ENCODE peak calls at places on chromosomes 12 and 14, in four cellular contexts. G is trophoblast cell; Z is CD8-positive, alpha-beta T cell; E is heart right ventricle. D is an unnamed sample.

GRCh38 chr12:109759076-109759420 is 45.4 kb downstream of the FAM222A start:
- DNase-seq in G (no peak), Z (no peak), E (no peak), D (no peak)

GRCh38 chr12:3770891-3771290 is 18.0 kb upstream of the CRACR2A start:
- DNase-seq in G (no peak), Z (no peak), E (no peak), D (peak; percentile 39)

GRCh38 chr12:84764006-84764405 is 148.6 kb downstream of the SLC6A15 start:
- DNase-seq in G (no peak), Z (no peak), E (no peak), D (no peak)

GRCh38 chr14:50434530-50434929 is 37.8 kb upstream of the CDKL1 start:
- DNase-seq in G (no peak), Z (no peak), E (no peak), D (no peak)

GRCh38 chr14:33847066-33847465 is 103.8 kb downstream of the EGLN3 start:
- DNase-seq in G (no peak), Z (no peak), E (no peak), D (no peak)

GRCh38 chr14:83706555-83706954 is 1823.4 kb upstream of the FLRT2 start:
- DNase-seq in G (no peak), Z (no peak), E (no peak), D (no peak)

GRCh38 chr14:43168374-43168925 is 1338.6 kb downstream of the FSCB start:
- DNase-seq in G (no peak), Z (no peak), E (no peak), D (no peak)

GRCh38 chr12:94134226-94134795 is 14.1 kb upstream of the PLXNC1 start:
- DNase-seq in G (peak; percentile 19), Z (no peak), E (no peak), D (peak; percentile 38)

GRCh38 chr14:96501383-96501745 is 818 bp upstream of the PAPOLA start:
- DNase-seq in G (no peak), Z (no peak), E (no peak), D (no peak)
- H3K4me1 ChIP-seq in G (peaks cover 9% of the 10 kb centered on the region), Z (peaks cover 40% of the 10 kb centered on the region), E (peaks cover 43% of the 10 kb centered on the region), D (peaks cover 16% of the 10 kb centered on the region)

GRCh38 chr14:100093322-100093721 is 28.1 kb downstream of the EVL start:
- DNase-seq in G (no peak), Z (no peak), E (no peak), D (no peak)

GRCh38 chr14:100092832-100093231 is 27.6 kb downstream of the EVL start:
- DNase-seq in G (no peak), Z (no peak), E (no peak), D (no peak)

GRCh38 chr14:100098171-100098570 is 32.9 kb downstream of the EVL start:
- DNase-seq in G (no peak), Z (no peak), E (no peak), D (no peak)

GRCh38 chr14:100100032-100100405 is 34.8 kb downstream of the EVL start:
- DNase-seq in G (peak; percentile 51), Z (no peak), E (no peak), D (no peak)

GRCh38 chr14:100096656-100097055 is 31.4 kb downstream of the EVL start:
- DNase-seq in G (no peak), Z (no peak), E (no peak), D (no peak)
- H3K4me1 ChIP-seq in G (peaks cover 5% of the 10 kb centered on the region), Z (peaks cover 98% of the 10 kb centered on the region), E (peaks cover 11% of the 10 kb centered on the region), D (peaks cover 24% of the 10 kb centered on the region)

DNA sequence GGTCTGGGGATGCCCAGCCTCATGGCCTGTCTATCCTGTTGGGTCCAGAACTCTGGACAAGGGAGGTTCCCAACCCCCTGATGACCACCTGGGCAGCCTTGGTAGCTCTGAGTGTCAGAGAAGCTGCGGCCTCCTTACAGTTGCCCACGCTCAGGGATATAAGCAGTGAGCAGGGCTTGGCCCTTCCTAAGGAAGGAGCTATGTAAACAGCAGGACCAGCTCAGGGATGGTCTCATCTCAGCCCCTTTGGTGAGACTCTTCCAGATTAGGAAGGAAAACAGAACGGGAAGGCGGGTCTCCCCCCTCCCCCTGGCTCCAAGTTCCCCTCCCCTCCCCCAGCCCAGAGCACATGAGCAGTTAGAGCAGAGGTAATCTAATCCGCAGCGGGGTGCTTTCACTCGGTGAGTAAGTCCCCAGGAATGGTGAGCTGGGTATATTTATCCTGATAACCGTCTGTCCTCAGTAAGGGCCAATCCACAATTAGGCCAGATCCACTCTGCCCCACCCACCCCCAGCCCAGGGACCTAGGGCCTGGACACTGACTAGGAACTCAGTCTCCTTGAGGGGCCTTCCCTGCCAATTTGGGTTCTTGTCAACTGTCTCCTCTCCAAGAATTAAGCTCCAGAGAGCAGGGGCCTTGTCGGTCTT is 29.5 kb upstream of the RPLP0 start:
- DNase-seq in G (peak; percentile 83), Z (no peak), E (peak; percentile 64), D (peak; percentile 91)
- H3K4me1 ChIP-seq in G (peaks cover 75% of the 10 kb centered on the region), Z (peaks cover 84% of the 10 kb centered on the region), E (peaks cover 100% of the 10 kb centered on the region), D (peaks cover 73% of the 10 kb centered on the region)

DNA sequence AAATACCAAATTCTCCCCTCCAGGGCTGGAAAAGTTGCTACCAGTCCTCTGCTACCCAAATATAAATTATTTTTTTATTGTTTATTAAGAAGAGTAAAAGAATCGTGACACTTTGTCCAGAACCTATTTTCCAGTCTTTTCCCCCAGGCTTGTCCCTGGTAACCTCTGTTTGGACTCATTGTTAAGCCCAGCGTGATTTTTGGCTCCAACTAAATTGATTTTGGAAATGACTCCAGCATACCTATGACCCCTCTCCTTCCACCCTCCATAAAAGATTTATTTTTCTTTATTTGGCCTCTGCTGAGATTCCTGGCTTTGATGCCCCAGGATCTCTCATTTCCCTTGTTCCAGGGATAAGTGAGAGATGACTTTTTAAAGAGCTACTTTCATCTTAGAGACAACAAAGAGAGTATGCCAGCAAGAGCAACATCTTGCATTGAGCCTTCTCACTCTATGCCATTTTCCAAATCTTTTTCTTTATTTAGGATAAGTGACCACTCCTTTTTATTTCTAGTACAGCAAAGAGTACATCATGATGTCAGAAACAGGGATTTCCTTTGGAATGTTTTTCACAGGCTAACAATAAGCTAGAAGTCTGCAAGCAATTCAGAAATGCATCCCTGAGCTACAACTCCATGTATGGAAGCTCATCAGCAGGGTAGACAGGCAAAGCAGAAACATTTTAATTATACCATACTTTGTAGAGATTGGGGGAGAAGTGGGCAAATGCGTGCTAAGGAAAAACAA is 75.8 kb downstream of the DAD1 start:
- DNase-seq in G (no peak), Z (no peak), E (no peak), D (no peak)
- H3K4me1 ChIP-seq in G (peaks cover 8% of the 10 kb centered on the region), Z (peaks cover 95% of the 10 kb centered on the region), E (peaks cover 72% of the 10 kb centered on the region), D (no peaks in the 10 kb centered on the region)

GRCh38 chr12:26120561-26121274 is 4.1 kb downstream of the BHLHE41 start:
- DNase-seq in G (no peak), Z (no peak), E (no peak), D (no peak)

GRCh38 chr12:26122681-26123481 is 2.0 kb downstream of the BHLHE41 start:
- DNase-seq in G (no peak), Z (no peak), E (peak; percentile 50), D (peak; percentile 61)

GRCh38 chr12:26121841-26122680 is 2.8 kb downstream of the BHLHE41 start:
- DNase-seq in G (no peak), Z (no peak), E (peak; percentile 43), D (no peak)

GRCh38 chr12:26119391-26119981 is 5.4 kb downstream of the BHLHE41 start:
- DNase-seq in G (peak; percentile 41), Z (no peak), E (no peak), D (peak; percentile 52)

GRCh38 chr12:26121323-26121740 is 3.5 kb downstream of the BHLHE41 start:
- DNase-seq in G (no peak), Z (no peak), E (no peak), D (no peak)
- H3K4me1 ChIP-seq in G (peaks cover 12% of the 10 kb centered on the region), Z (peaks cover 33% of the 10 kb centered on the region), E (peaks cover 38% of the 10 kb centered on the region), D (peaks cover 52% of the 10 kb centered on the region)

DNA sequence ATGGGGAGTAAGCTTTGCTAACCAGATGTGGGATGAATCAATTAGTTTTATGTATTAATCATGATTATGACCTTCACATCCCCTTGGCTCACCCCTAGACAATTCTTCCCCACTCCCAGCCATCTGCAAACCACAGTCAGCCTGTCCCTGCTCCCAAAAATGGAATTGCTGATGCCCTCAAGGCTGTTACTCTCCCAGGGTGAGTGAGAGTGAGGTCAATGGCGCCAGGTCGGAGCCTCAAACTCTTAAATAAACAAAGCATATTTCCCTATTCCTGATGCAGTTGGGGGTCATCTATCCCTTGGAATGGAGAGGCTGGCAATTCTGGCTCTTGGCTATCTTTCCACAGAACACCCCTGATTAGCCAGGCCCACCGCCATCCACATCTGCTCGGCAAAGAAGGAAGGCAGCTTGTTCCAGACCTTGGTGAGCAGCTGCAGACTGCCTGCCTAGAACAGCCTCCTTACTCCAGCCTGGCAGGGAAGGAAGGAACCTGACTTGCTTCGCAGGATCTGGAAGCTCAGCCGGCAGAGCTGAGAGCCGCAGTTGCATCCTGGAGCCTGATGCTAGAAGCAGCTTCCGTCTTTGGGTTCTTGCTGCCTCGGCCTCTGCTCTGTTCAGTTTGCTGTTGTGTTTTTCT is 57.0 kb downstream of the SMUG1 start:
- DNase-seq in G (no peak), Z (no peak), E (no peak), D (no peak)
- H3K4me1 ChIP-seq in G (peaks cover 4% of the 10 kb centered on the region), Z (peaks cover 5% of the 10 kb centered on the region), E (peaks cover 4% of the 10 kb centered on the region), D (no peaks in the 10 kb centered on the region)

DNA sequence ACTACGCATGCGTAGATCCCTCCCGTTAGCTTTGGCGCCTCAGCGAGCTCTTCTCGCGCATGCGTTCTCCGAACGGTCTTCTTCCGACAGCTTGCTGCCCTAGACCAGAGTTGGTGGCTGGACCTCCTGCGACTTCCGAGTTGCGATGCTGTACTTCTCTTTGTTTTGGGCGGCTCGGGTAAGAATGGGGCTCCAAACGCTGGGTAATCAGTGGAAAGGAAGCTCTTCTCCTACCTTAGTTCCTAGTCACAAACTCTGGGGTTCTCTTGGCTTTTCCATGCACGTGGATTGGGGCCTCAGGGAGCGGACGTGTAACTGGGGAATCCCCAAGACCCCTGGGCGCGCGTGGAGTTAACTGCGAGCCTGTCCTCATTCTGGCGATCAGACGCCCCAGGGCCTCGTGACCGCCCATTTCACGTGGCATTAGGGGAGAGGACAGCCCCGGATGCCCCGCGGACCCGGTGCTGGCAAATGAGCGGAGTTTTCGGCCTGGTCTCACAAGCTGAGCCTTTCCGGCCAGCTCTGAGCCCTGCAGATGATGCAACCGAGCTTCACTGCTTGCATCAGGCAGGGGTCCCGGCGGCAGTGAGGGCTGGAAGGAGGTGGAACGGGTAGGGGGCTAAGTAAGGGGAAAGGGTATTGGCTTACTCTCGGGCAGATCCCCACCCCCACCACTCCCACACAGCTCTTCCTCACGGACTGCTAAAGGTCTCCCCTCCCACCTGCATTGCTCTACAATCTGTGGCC is at the start of gene SHMT2:
- DNase-seq in G (peak; percentile 97), Z (peak; percentile 88), E (peak; percentile 92), D (peak; percentile 91)
- H3K4me1 ChIP-seq in G (peaks cover 14% of the 10 kb centered on the region), Z (peaks cover 53% of the 10 kb centered on the region), E (peaks cover 45% of the 10 kb centered on the region), D (peaks cover 30% of the 10 kb centered on the region)

GRCh38 chr14:56125772-56126411 is 7.7 kb downstream of the PELI2 start:
- DNase-seq in G (no peak), Z (no peak), E (no peak), D (no peak)
- H3K4me1 ChIP-seq in G (peaks cover 2% of the 10 kb centered on the region), Z (peaks cover 1% of the 10 kb centered on the region), E (peaks cover 33% of the 10 kb centered on the region), D (no peaks in the 10 kb centered on the region)

GRCh38 chr12:123540899-123541662 is 7.6 kb upstream of the RILPL1 start:
- DNase-seq in G (no peak), Z (no peak), E (no peak), D (no peak)
- H3K4me1 ChIP-seq in G (no peaks in the 10 kb centered on the region), Z (no peaks in the 10 kb centered on the region), E (no peaks in the 10 kb centered on the region), D (no peaks in the 10 kb centered on the region)

DNA sequence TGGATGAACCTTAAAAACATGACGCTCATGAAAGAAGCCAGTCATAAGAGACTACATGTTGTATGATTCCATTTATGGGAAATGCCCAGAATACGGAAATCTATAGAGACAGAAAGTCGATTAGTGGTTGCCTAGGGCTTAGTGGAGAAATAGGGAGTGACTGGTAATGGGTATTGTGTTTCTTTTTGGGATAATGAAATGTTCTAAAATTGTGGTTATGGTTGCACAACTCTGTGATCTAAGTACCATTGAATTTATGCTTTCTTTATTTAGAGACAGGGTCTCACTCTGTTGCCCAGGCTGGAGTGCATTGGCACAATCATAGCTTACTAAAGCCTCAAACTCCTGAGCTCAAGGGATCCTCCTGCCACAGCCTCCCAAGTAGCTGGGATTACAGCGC is 8.0 kb downstream of the RBMS2 start:
- DNase-seq in G (no peak), Z (no peak), E (no peak), D (no peak)
- H3K4me1 ChIP-seq in G (peaks cover 8% of the 10 kb centered on the region), Z (no peaks in the 10 kb centered on the region), E (peaks cover 66% of the 10 kb centered on the region), D (peaks cover 42% of the 10 kb centered on the region)

D was measured in PC-9.